ENCODE peak calls at places on chromosome 20, in four cellular contexts. One of them, this sample, is unnamed.

GRCh38 chr20:46192376-46192944 is 74.3 kb downstream of the CD40 start:
- DNase-seq in mesenchymal stem cell: no peak
- DNase-seq in CD4-positive, alpha-beta memory T cell: no peak
- DNase-seq in fibroblast of lung: no peak
- DNase-seq in this sample: no peak

GRCh38 chr20:61679473-61679872 is 386.2 kb downstream of the TAF4 start:
- DNase-seq in mesenchymal stem cell: no peak
- DNase-seq in CD4-positive, alpha-beta memory T cell: no peak
- DNase-seq in fibroblast of lung: no peak
- DNase-seq in this sample: no peak

GRCh38 chr20:53865905-53866786 is 204.2 kb downstream of the BCAS1 start:
- DNase-seq in mesenchymal stem cell: peak; percentile 90
- DNase-seq in CD4-positive, alpha-beta memory T cell: no peak
- DNase-seq in fibroblast of lung: peak; percentile 75
- DNase-seq in this sample: no peak

GRCh38 chr20:25081065-25081729 is 744 bp downstream of the VSX1 start:
- DNase-seq in mesenchymal stem cell: peak; percentile 5
- DNase-seq in CD4-positive, alpha-beta memory T cell: no peak
- DNase-seq in fibroblast of lung: no peak
- DNase-seq in this sample: peak; percentile 12

GRCh38 chr20:19045366-19045765 is 167.1 kb upstream of the SLC24A3 start:
- DNase-seq in mesenchymal stem cell: no peak
- DNase-seq in CD4-positive, alpha-beta memory T cell: no peak
- DNase-seq in fibroblast of lung: no peak
- DNase-seq in this sample: no peak

GRCh38 chr20:23622839-23623343 is 14.9 kb downstream of the CST3 start:
- DNase-seq in mesenchymal stem cell: peak; percentile 93
- DNase-seq in CD4-positive, alpha-beta memory T cell: no peak
- DNase-seq in fibroblast of lung: peak; percentile 87
- DNase-seq in this sample: no peak

GRCh38 chr20:43744966-43745733 is 18.3 kb upstream of the GTSF1L start:
- DNase-seq in mesenchymal stem cell: no peak
- DNase-seq in CD4-positive, alpha-beta memory T cell: no peak
- DNase-seq in fibroblast of lung: no peak
- DNase-seq in this sample: no peak

GRCh38 chr20:59663513-59663890 is 59.2 kb downstream of the PHACTR3 start:
- DNase-seq in mesenchymal stem cell: no peak
- DNase-seq in CD4-positive, alpha-beta memory T cell: no peak
- DNase-seq in fibroblast of lung: no peak
- DNase-seq in this sample: no peak

GRCh38 chr20:4702562-4703280 is 19.0 kb upstream of the PRND start:
- DNase-seq in mesenchymal stem cell: no peak
- DNase-seq in CD4-positive, alpha-beta memory T cell: no peak
- DNase-seq in fibroblast of lung: no peak
- DNase-seq in this sample: no peak

GRCh38 chr20:31815408-31816188 is 3.6 kb upstream of the MYLK2 start:
- DNase-seq in mesenchymal stem cell: peak; percentile 35
- DNase-seq in CD4-positive, alpha-beta memory T cell: no peak
- DNase-seq in fibroblast of lung: no peak
- DNase-seq in this sample: no peak

GRCh38 chr20:46230811-46231282 is 77.5 kb downstream of the CDH22 start:
- DNase-seq in mesenchymal stem cell: peak; percentile 34
- DNase-seq in CD4-positive, alpha-beta memory T cell: no peak
- DNase-seq in fibroblast of lung: peak; percentile 40
- DNase-seq in this sample: no peak

GRCh38 chr20:21571841-21572690 is 58.2 kb upstream of the NKX2-2 start:
- DNase-seq in mesenchymal stem cell: peak; percentile 1
- DNase-seq in CD4-positive, alpha-beta memory T cell: no peak
- DNase-seq in fibroblast of lung: no peak
- DNase-seq in this sample: no peak

GRCh38 chr20:24498641-24499040 is 29.2 kb downstream of the SYNDIG1 start:
- DNase-seq in mesenchymal stem cell: no peak
- DNase-seq in CD4-positive, alpha-beta memory T cell: no peak
- DNase-seq in fibroblast of lung: no peak
- DNase-seq in this sample: no peak

GRCh38 chr20:59385461-59385860 is 85.0 kb downstream of the EDN3 start:
- DNase-seq in mesenchymal stem cell: no peak
- DNase-seq in CD4-positive, alpha-beta memory T cell: peak; percentile 44
- DNase-seq in fibroblast of lung: no peak
- DNase-seq in this sample: no peak

GRCh38 chr20:6560978-6561377 is 206.5 kb upstream of the BMP2 start:
- DNase-seq in mesenchymal stem cell: no peak
- DNase-seq in CD4-positive, alpha-beta memory T cell: no peak
- DNase-seq in fibroblast of lung: no peak
- DNase-seq in this sample: no peak

GRCh38 chr20:32792316-32792715 is 27.4 kb upstream of the MAPRE1 start:
- DNase-seq in mesenchymal stem cell: peak; percentile 10
- DNase-seq in CD4-positive, alpha-beta memory T cell: peak; percentile 65
- DNase-seq in fibroblast of lung: peak; percentile 67
- DNase-seq in this sample: no peak

GRCh38 chr20:38714308-38714707 is 10.0 kb upstream of the SLC32A1 start:
- DNase-seq in mesenchymal stem cell: no peak
- DNase-seq in CD4-positive, alpha-beta memory T cell: no peak
- DNase-seq in fibroblast of lung: no peak
- DNase-seq in this sample: no peak

GRCh38 chr20:24448170-24448569 is 21.3 kb upstream of the SYNDIG1 start:
- DNase-seq in mesenchymal stem cell: no peak
- DNase-seq in CD4-positive, alpha-beta memory T cell: no peak
- DNase-seq in fibroblast of lung: no peak
- DNase-seq in this sample: no peak

GRCh38 chr20:54510546-54511129 is 35.2 kb downstream of the DOK5 start:
- DNase-seq in mesenchymal stem cell: no peak
- DNase-seq in CD4-positive, alpha-beta memory T cell: no peak
- DNase-seq in fibroblast of lung: peak; percentile 38
- DNase-seq in this sample: no peak

GRCh38 chr20:42747765-42748411 is 441.8 kb downstream of the PTPRT start:
- DNase-seq in mesenchymal stem cell: no peak
- DNase-seq in CD4-positive, alpha-beta memory T cell: no peak
- DNase-seq in fibroblast of lung: no peak
- DNase-seq in this sample: no peak

GRCh38 chr20:1108437-1108920 is 9.9 kb upstream of the PSMF1 start:
- DNase-seq in mesenchymal stem cell: peak; percentile 52
- DNase-seq in CD4-positive, alpha-beta memory T cell: peak; percentile 39
- DNase-seq in fibroblast of lung: peak; percentile 8
- DNase-seq in this sample: peak; percentile 63

GRCh38 chr20:31859998-31860380 is 10.3 kb downstream of the DUSP15 start:
- DNase-seq in mesenchymal stem cell: no peak
- DNase-seq in CD4-positive, alpha-beta memory T cell: no peak
- DNase-seq in fibroblast of lung: no peak
- DNase-seq in this sample: no peak

DNA sequence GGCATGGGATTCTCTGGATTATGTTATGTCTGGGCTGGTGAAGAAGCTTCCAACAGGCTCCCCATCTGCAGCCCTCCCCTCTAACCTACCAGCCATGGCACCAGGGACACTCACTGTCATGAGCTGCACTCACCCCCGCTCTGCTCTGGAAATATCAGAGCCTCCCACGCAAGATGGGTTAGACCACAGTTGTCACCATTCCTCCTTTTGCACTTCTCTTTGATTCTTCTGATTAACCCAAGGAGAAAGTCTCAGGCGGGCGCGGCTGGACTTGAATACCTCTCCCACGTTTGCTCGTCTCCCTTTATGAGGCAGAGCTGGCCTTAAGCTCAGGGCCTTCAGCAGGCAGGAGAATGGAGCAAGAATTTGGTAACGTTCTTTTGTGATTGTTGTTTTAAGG is 128.1 kb downstream of the CEBPB start:
- DNase-seq in mesenchymal stem cell: no peak
- DNase-seq in CD4-positive, alpha-beta memory T cell: no peak
- DNase-seq in fibroblast of lung: peak; percentile 17
- DNase-seq in this sample: no peak
- H3K4me3 ChIP-seq in mesenchymal stem cell: no peak overlapping the region
- H3K4me3 ChIP-seq in CD4-positive, alpha-beta memory T cell: no peak overlapping the region
- H3K4me3 ChIP-seq in fibroblast of lung: no peak overlapping the region
- H3K4me3 ChIP-seq in this sample: no peak overlapping the region

GRCh38 chr20:58018590-58018989 is 209.9 kb downstream of the ANKRD60 start:
- DNase-seq in mesenchymal stem cell: no peak
- DNase-seq in CD4-positive, alpha-beta memory T cell: no peak
- DNase-seq in fibroblast of lung: no peak
- DNase-seq in this sample: no peak
- H3K27ac ChIP-seq in mesenchymal stem cell: no peak overlapping the region
- H3K27ac ChIP-seq in CD4-positive, alpha-beta memory T cell: no peak overlapping the region
- H3K27ac ChIP-seq in fibroblast of lung: no peak overlapping the region
- H3K27ac ChIP-seq in this sample: no peak overlapping the region

DNA sequence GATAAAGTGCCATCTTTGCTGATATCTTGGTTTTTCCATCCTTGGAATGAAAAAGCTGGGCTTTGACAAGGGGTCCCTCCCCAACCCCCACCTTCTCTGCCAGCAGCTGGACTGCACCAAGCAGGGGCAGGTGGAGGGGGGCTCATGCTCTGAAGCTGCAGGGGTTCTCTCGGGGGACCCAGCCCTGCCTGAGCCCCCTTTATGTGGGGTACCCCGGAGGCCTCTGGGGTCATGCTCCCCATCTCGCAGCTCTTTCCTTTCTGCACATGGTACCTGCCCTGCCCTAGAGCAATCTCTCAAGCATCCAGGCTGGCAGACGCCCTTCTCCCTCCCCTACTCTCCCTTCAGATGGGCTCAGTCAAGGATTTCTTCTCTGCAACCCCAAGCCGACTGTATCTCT is 146.7 kb upstream of the PTPN1 start:
- DNase-seq in mesenchymal stem cell: no peak
- DNase-seq in CD4-positive, alpha-beta memory T cell: no peak
- DNase-seq in fibroblast of lung: no peak
- DNase-seq in this sample: no peak
- H3K4me1 ChIP-seq in mesenchymal stem cell: peaks cover 2% of the 10 kb centered on the region
- H3K4me1 ChIP-seq in CD4-positive, alpha-beta memory T cell: peaks cover 13% of the 10 kb centered on the region
- H3K4me1 ChIP-seq in fibroblast of lung: no peaks in the 10 kb centered on the region
- H3K4me1 ChIP-seq in this sample: no peaks in the 10 kb centered on the region

GRCh38 chr20:62772994-62773858 is 23.0 kb upstream of the MRGBP start:
- DNase-seq in mesenchymal stem cell: no peak
- DNase-seq in CD4-positive, alpha-beta memory T cell: no peak
- DNase-seq in fibroblast of lung: peak; percentile 39
- DNase-seq in this sample: no peak
- H3K4me3 ChIP-seq in mesenchymal stem cell: no peak overlapping the region
- H3K4me3 ChIP-seq in CD4-positive, alpha-beta memory T cell: no peak overlapping the region
- H3K4me3 ChIP-seq in fibroblast of lung: no peak overlapping the region
- H3K4me3 ChIP-seq in this sample: no peak overlapping the region

DNA sequence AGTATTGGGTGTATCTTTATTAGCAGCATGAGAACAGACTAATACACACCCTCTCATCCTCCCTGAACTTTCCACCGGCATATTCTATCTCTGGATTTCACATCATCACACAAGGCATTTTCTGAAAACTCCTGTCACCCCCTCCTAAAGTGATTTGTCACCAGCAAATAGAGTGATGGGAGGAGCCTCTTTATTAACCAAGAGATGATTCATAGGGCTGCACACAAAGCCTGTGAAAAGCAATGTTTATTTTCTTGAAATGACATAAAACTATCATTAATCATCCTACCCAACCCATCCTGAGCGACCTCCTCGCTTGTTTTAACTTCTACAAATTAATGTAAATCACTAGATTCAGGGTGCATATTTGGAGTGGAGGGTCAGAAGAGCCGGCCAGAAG is 394.8 kb upstream of the SULF2 start:
- DNase-seq in mesenchymal stem cell: peak; percentile 69
- DNase-seq in CD4-positive, alpha-beta memory T cell: no peak
- DNase-seq in fibroblast of lung: peak; percentile 86
- DNase-seq in this sample: no peak
- H3K27ac ChIP-seq in mesenchymal stem cell: no peak overlapping the region
- H3K27ac ChIP-seq in CD4-positive, alpha-beta memory T cell: no peak overlapping the region
- H3K27ac ChIP-seq in fibroblast of lung: no peak overlapping the region
- H3K27ac ChIP-seq in this sample: no peak overlapping the region

GRCh38 chr20:63977392-63978276 is 1.8 kb downstream of the SAMD10 start:
- DNase-seq in mesenchymal stem cell: peak; percentile 86
- DNase-seq in CD4-positive, alpha-beta memory T cell: peak; percentile 77
- DNase-seq in fibroblast of lung: peak; percentile 79
- DNase-seq in this sample: peak; percentile 70
- H3K4me1 ChIP-seq in mesenchymal stem cell: peaks cover 54% of the 10 kb centered on the region
- H3K4me1 ChIP-seq in CD4-positive, alpha-beta memory T cell: peaks cover 46% of the 10 kb centered on the region
- H3K4me1 ChIP-seq in fibroblast of lung: peaks cover 19% of the 10 kb centered on the region
- H3K4me1 ChIP-seq in this sample: peaks cover 53% of the 10 kb centered on the region

This sample was measured in CD8-positive, alpha-beta memory T cell.